ENCODE peak calls at places on chromosome 7, in nine cellular contexts. One of them, this sample, is unnamed.

GRCh38 chr7:43628431-43628830 is 45.5 kb downstream of the STK17A start:
- DNase-seq in mammary epithelial cell: no peak
- DNase-seq in T-cell: no peak
- DNase-seq in MCF 10A: no peak
- DNase-seq in Right ventricle myocardium superior: no peak
- DNase-seq in left cardiac atrium: no peak
- DNase-seq in GM13977: no peak
- DNase-seq in activated CD4-positive, alpha-beta T cell treated with anti-CD3 and anti-CD28 coated beads, Interleukin-2, amount 50 U/mL, for 1 hour: no peak
- DNase-seq in tibial artery: no peak
- DNase-seq in this sample: no peak

GRCh38 chr7:147452816-147453215 is 1137.8 kb upstream of the C7orf33 start:
- DNase-seq in mammary epithelial cell: no peak
- DNase-seq in T-cell: no peak
- DNase-seq in MCF 10A: no peak
- DNase-seq in Right ventricle myocardium superior: no peak
- DNase-seq in left cardiac atrium: no peak
- DNase-seq in GM13977: no peak
- DNase-seq in activated CD4-positive, alpha-beta T cell treated with anti-CD3 and anti-CD28 coated beads, Interleukin-2, amount 50 U/mL, for 1 hour: no peak
- DNase-seq in tibial artery: no peak
- DNase-seq in this sample: no peak

GRCh38 chr7:3063016-3063753 is 19.5 kb upstream of the CARD11 start:
- DNase-seq in mammary epithelial cell: no peak
- DNase-seq in T-cell: peak; percentile 49
- DNase-seq in MCF 10A: no peak
- DNase-seq in Right ventricle myocardium superior: no peak
- DNase-seq in left cardiac atrium: no peak
- DNase-seq in GM13977: peak; percentile 72
- DNase-seq in activated CD4-positive, alpha-beta T cell treated with anti-CD3 and anti-CD28 coated beads, Interleukin-2, amount 50 U/mL, for 1 hour: peak; percentile 63
- DNase-seq in tibial artery: no peak
- DNase-seq in this sample: no peak

GRCh38 chr7:4797858-4798705 is 22.7 kb downstream of the AP5Z1 start:
- DNase-seq in mammary epithelial cell: no peak
- DNase-seq in T-cell: peak; percentile 35
- DNase-seq in MCF 10A: peak; percentile 36
- DNase-seq in Right ventricle myocardium superior: peak; percentile 79
- DNase-seq in left cardiac atrium: peak; percentile 64
- DNase-seq in GM13977: peak; percentile 89
- DNase-seq in activated CD4-positive, alpha-beta T cell treated with anti-CD3 and anti-CD28 coated beads, Interleukin-2, amount 50 U/mL, for 1 hour: peak; percentile 59
- DNase-seq in tibial artery: no peak
- DNase-seq in this sample: peak; percentile 83

GRCh38 chr7:112072541-112073245 is 133.5 kb downstream of the DOCK4 start:
- DNase-seq in mammary epithelial cell: no peak
- DNase-seq in T-cell: no peak
- DNase-seq in MCF 10A: no peak
- DNase-seq in Right ventricle myocardium superior: no peak
- DNase-seq in left cardiac atrium: no peak
- DNase-seq in GM13977: no peak
- DNase-seq in activated CD4-positive, alpha-beta T cell treated with anti-CD3 and anti-CD28 coated beads, Interleukin-2, amount 50 U/mL, for 1 hour: no peak
- DNase-seq in tibial artery: no peak
- DNase-seq in this sample: no peak

GRCh38 chr7:50558380-50559051 is 6.7 kb downstream of the DDC start:
- DNase-seq in mammary epithelial cell: no peak
- DNase-seq in T-cell: no peak
- DNase-seq in MCF 10A: no peak
- DNase-seq in Right ventricle myocardium superior: no peak
- DNase-seq in left cardiac atrium: no peak
- DNase-seq in GM13977: no peak
- DNase-seq in activated CD4-positive, alpha-beta T cell treated with anti-CD3 and anti-CD28 coated beads, Interleukin-2, amount 50 U/mL, for 1 hour: no peak
- DNase-seq in tibial artery: no peak
- DNase-seq in this sample: no peak

GRCh38 chr7:128682125-128682524 is 10.0 kb downstream of the GARIN1A start:
- DNase-seq in mammary epithelial cell: no peak
- DNase-seq in T-cell: no peak
- DNase-seq in MCF 10A: no peak
- DNase-seq in Right ventricle myocardium superior: no peak
- DNase-seq in left cardiac atrium: no peak
- DNase-seq in GM13977: peak; percentile 51
- DNase-seq in activated CD4-positive, alpha-beta T cell treated with anti-CD3 and anti-CD28 coated beads, Interleukin-2, amount 50 U/mL, for 1 hour: no peak
- DNase-seq in tibial artery: no peak
- DNase-seq in this sample: no peak

GRCh38 chr7:134520130-134520529 is 7.2 kb upstream of the AKR1B10 start:
- DNase-seq in mammary epithelial cell: no peak
- DNase-seq in T-cell: no peak
- DNase-seq in MCF 10A: peak; percentile 23
- DNase-seq in Right ventricle myocardium superior: no peak
- DNase-seq in left cardiac atrium: no peak
- DNase-seq in GM13977: no peak
- DNase-seq in activated CD4-positive, alpha-beta T cell treated with anti-CD3 and anti-CD28 coated beads, Interleukin-2, amount 50 U/mL, for 1 hour: no peak
- DNase-seq in tibial artery: no peak
- DNase-seq in this sample: no peak

GRCh38 chr7:43906327-43907010 is at the start of gene URGCP:
- DNase-seq in mammary epithelial cell: peak; percentile 30
- DNase-seq in T-cell: peak; percentile 47
- DNase-seq in MCF 10A: peak; percentile 40
- DNase-seq in Right ventricle myocardium superior: peak; percentile 74
- DNase-seq in left cardiac atrium: peak; percentile 59
- DNase-seq in GM13977: peak; percentile 91
- DNase-seq in activated CD4-positive, alpha-beta T cell treated with anti-CD3 and anti-CD28 coated beads, Interleukin-2, amount 50 U/mL, for 1 hour: peak; percentile 55
- DNase-seq in tibial artery: peak; percentile 71
- DNase-seq in this sample: peak; percentile 57

GRCh38 chr7:92781117-92781720 is 55.2 kb downstream of the CDK6 start:
- DNase-seq in mammary epithelial cell: no peak
- DNase-seq in T-cell: no peak
- DNase-seq in MCF 10A: no peak
- DNase-seq in Right ventricle myocardium superior: peak; percentile 52
- DNase-seq in left cardiac atrium: no peak
- DNase-seq in GM13977: no peak
- DNase-seq in activated CD4-positive, alpha-beta T cell treated with anti-CD3 and anti-CD28 coated beads, Interleukin-2, amount 50 U/mL, for 1 hour: no peak
- DNase-seq in tibial artery: no peak
- DNase-seq in this sample: peak; percentile 63

GRCh38 chr7:94972296-94972695 is 64.9 kb downstream of the PPP1R9A start:
- DNase-seq in mammary epithelial cell: no peak
- DNase-seq in T-cell: no peak
- DNase-seq in MCF 10A: no peak
- DNase-seq in Right ventricle myocardium superior: no peak
- DNase-seq in left cardiac atrium: no peak
- DNase-seq in GM13977: no peak
- DNase-seq in activated CD4-positive, alpha-beta T cell treated with anti-CD3 and anti-CD28 coated beads, Interleukin-2, amount 50 U/mL, for 1 hour: no peak
- DNase-seq in tibial artery: no peak
- DNase-seq in this sample: no peak

GRCh38 chr7:140659727-140660396 is 12.9 kb upstream of the ADCK2 start:
- DNase-seq in mammary epithelial cell: no peak
- DNase-seq in T-cell: no peak
- DNase-seq in MCF 10A: no peak
- DNase-seq in Right ventricle myocardium superior: no peak
- DNase-seq in left cardiac atrium: no peak
- DNase-seq in GM13977: no peak
- DNase-seq in activated CD4-positive, alpha-beta T cell treated with anti-CD3 and anti-CD28 coated beads, Interleukin-2, amount 50 U/mL, for 1 hour: no peak
- DNase-seq in tibial artery: peak; percentile 27
- DNase-seq in this sample: no peak

GRCh38 chr7:71846160-71846559 is 566.0 kb downstream of the CALN1 start:
- DNase-seq in mammary epithelial cell: no peak
- DNase-seq in T-cell: no peak
- DNase-seq in MCF 10A: no peak
- DNase-seq in Right ventricle myocardium superior: no peak
- DNase-seq in left cardiac atrium: no peak
- DNase-seq in GM13977: no peak
- DNase-seq in activated CD4-positive, alpha-beta T cell treated with anti-CD3 and anti-CD28 coated beads, Interleukin-2, amount 50 U/mL, for 1 hour: no peak
- DNase-seq in tibial artery: no peak
- DNase-seq in this sample: no peak

GRCh38 chr7:133081119-133081604 is 728 bp downstream of the CHCHD3 start:
- DNase-seq in mammary epithelial cell: peak; percentile 26
- DNase-seq in T-cell: no peak
- DNase-seq in MCF 10A: peak; percentile 20
- DNase-seq in Right ventricle myocardium superior: no peak
- DNase-seq in left cardiac atrium: peak; percentile 33
- DNase-seq in GM13977: peak; percentile 11
- DNase-seq in activated CD4-positive, alpha-beta T cell treated with anti-CD3 and anti-CD28 coated beads, Interleukin-2, amount 50 U/mL, for 1 hour: no peak
- DNase-seq in tibial artery: no peak
- DNase-seq in this sample: peak; percentile 28

GRCh38 chr7:4850262-4850795 is 11.5 kb downstream of the PAPOLB start:
- DNase-seq in mammary epithelial cell: no peak
- DNase-seq in T-cell: no peak
- DNase-seq in MCF 10A: no peak
- DNase-seq in Right ventricle myocardium superior: no peak
- DNase-seq in left cardiac atrium: no peak
- DNase-seq in GM13977: no peak
- DNase-seq in activated CD4-positive, alpha-beta T cell treated with anti-CD3 and anti-CD28 coated beads, Interleukin-2, amount 50 U/mL, for 1 hour: no peak
- DNase-seq in tibial artery: no peak
- DNase-seq in this sample: no peak

GRCh38 chr7:9192969-9193368 is 759.6 kb downstream of the NXPH1 start:
- DNase-seq in mammary epithelial cell: no peak
- DNase-seq in T-cell: no peak
- DNase-seq in MCF 10A: no peak
- DNase-seq in Right ventricle myocardium superior: no peak
- DNase-seq in left cardiac atrium: no peak
- DNase-seq in GM13977: no peak
- DNase-seq in activated CD4-positive, alpha-beta T cell treated with anti-CD3 and anti-CD28 coated beads, Interleukin-2, amount 50 U/mL, for 1 hour: no peak
- DNase-seq in tibial artery: no peak
- DNase-seq in this sample: no peak

GRCh38 chr7:4174016-4174415 is 508.1 kb upstream of the FOXK1 start:
- DNase-seq in mammary epithelial cell: no peak
- DNase-seq in T-cell: no peak
- DNase-seq in MCF 10A: no peak
- DNase-seq in Right ventricle myocardium superior: no peak
- DNase-seq in left cardiac atrium: no peak
- DNase-seq in GM13977: no peak
- DNase-seq in activated CD4-positive, alpha-beta T cell treated with anti-CD3 and anti-CD28 coated beads, Interleukin-2, amount 50 U/mL, for 1 hour: no peak
- DNase-seq in tibial artery: no peak
- DNase-seq in this sample: no peak

GRCh38 chr7:27099224-27099838 is 3.2 kb downstream of the HOXA2 start:
- DNase-seq in mammary epithelial cell: peak; percentile 62
- DNase-seq in T-cell: no peak
- DNase-seq in MCF 10A: peak; percentile 67
- DNase-seq in Right ventricle myocardium superior: no peak
- DNase-seq in left cardiac atrium: no peak
- DNase-seq in GM13977: no peak
- DNase-seq in activated CD4-positive, alpha-beta T cell treated with anti-CD3 and anti-CD28 coated beads, Interleukin-2, amount 50 U/mL, for 1 hour: no peak
- DNase-seq in tibial artery: no peak
- DNase-seq in this sample: no peak

GRCh38 chr7:101386558-101387199 is 24.0 kb downstream of the COL26A1 start:
- DNase-seq in mammary epithelial cell: no peak
- DNase-seq in T-cell: no peak
- DNase-seq in MCF 10A: no peak
- DNase-seq in Right ventricle myocardium superior: peak; percentile 48
- DNase-seq in left cardiac atrium: no peak
- DNase-seq in GM13977: no peak
- DNase-seq in activated CD4-positive, alpha-beta T cell treated with anti-CD3 and anti-CD28 coated beads, Interleukin-2, amount 50 U/mL, for 1 hour: no peak
- DNase-seq in tibial artery: no peak
- DNase-seq in this sample: peak; percentile 55

GRCh38 chr7:157136372-157136771 is 2.4 kb upstream of the UBE3C start:
- DNase-seq in mammary epithelial cell: peak; percentile 84
- DNase-seq in T-cell: no peak
- DNase-seq in MCF 10A: peak; percentile 90
- DNase-seq in Right ventricle myocardium superior: no peak
- DNase-seq in left cardiac atrium: no peak
- DNase-seq in GM13977: no peak
- DNase-seq in activated CD4-positive, alpha-beta T cell treated with anti-CD3 and anti-CD28 coated beads, Interleukin-2, amount 50 U/mL, for 1 hour: no peak
- DNase-seq in tibial artery: no peak
- DNase-seq in this sample: no peak

GRCh38 chr7:5997210-5997808 is 11.5 kb downstream of the PMS2 start:
- DNase-seq in mammary epithelial cell: peak; percentile 36
- DNase-seq in T-cell: peak; percentile 33
- DNase-seq in MCF 10A: peak; percentile 62
- DNase-seq in Right ventricle myocardium superior: no peak
- DNase-seq in left cardiac atrium: peak; percentile 32
- DNase-seq in GM13977: peak; percentile 59
- DNase-seq in activated CD4-positive, alpha-beta T cell treated with anti-CD3 and anti-CD28 coated beads, Interleukin-2, amount 50 U/mL, for 1 hour: peak; percentile 42
- DNase-seq in tibial artery: no peak
- DNase-seq in this sample: no peak

GRCh38 chr7:28180364-28181147 is at the start of gene JAZF1:
- DNase-seq in mammary epithelial cell: peak; percentile 30
- DNase-seq in T-cell: peak; percentile 49
- DNase-seq in MCF 10A: peak; percentile 39
- DNase-seq in Right ventricle myocardium superior: peak; percentile 78
- DNase-seq in left cardiac atrium: peak; percentile 68
- DNase-seq in GM13977: peak; percentile 63
- DNase-seq in activated CD4-positive, alpha-beta T cell treated with anti-CD3 and anti-CD28 coated beads, Interleukin-2, amount 50 U/mL, for 1 hour: peak; percentile 62
- DNase-seq in tibial artery: peak; percentile 83
- DNase-seq in this sample: peak; percentile 85

GRCh38 chr7:156459067-156459466 is 181.5 kb upstream of the RNF32 start:
- DNase-seq in mammary epithelial cell: no peak
- DNase-seq in T-cell: no peak
- DNase-seq in MCF 10A: no peak
- DNase-seq in Right ventricle myocardium superior: no peak
- DNase-seq in left cardiac atrium: no peak
- DNase-seq in GM13977: no peak
- DNase-seq in activated CD4-positive, alpha-beta T cell treated with anti-CD3 and anti-CD28 coated beads, Interleukin-2, amount 50 U/mL, for 1 hour: no peak
- DNase-seq in tibial artery: no peak
- DNase-seq in this sample: no peak

GRCh38 chr7:85554294-85554877 is 367.5 kb upstream of the SEMA3D start:
- DNase-seq in mammary epithelial cell: peak; percentile 55
- DNase-seq in T-cell: no peak
- DNase-seq in MCF 10A: peak; percentile 54
- DNase-seq in Right ventricle myocardium superior: no peak
- DNase-seq in left cardiac atrium: no peak
- DNase-seq in GM13977: peak; percentile 6
- DNase-seq in activated CD4-positive, alpha-beta T cell treated with anti-CD3 and anti-CD28 coated beads, Interleukin-2, amount 50 U/mL, for 1 hour: no peak
- DNase-seq in tibial artery: no peak
- DNase-seq in this sample: no peak

GRCh38 chr7:104933433-104934074 is 80.5 kb upstream of the KMT2E start:
- DNase-seq in mammary epithelial cell: no peak
- DNase-seq in T-cell: no peak
- DNase-seq in MCF 10A: no peak
- DNase-seq in Right ventricle myocardium superior: no peak
- DNase-seq in left cardiac atrium: no peak
- DNase-seq in GM13977: no peak
- DNase-seq in activated CD4-positive, alpha-beta T cell treated with anti-CD3 and anti-CD28 coated beads, Interleukin-2, amount 50 U/mL, for 1 hour: no peak
- DNase-seq in tibial artery: no peak
- DNase-seq in this sample: no peak

GRCh38 chr7:82105463-82105862 is 335.6 kb upstream of the HGF start:
- DNase-seq in mammary epithelial cell: peak; percentile 73
- DNase-seq in T-cell: no peak
- DNase-seq in MCF 10A: peak; percentile 17
- DNase-seq in Right ventricle myocardium superior: no peak
- DNase-seq in left cardiac atrium: no peak
- DNase-seq in GM13977: no peak
- DNase-seq in activated CD4-positive, alpha-beta T cell treated with anti-CD3 and anti-CD28 coated beads, Interleukin-2, amount 50 U/mL, for 1 hour: no peak
- DNase-seq in tibial artery: no peak
- DNase-seq in this sample: no peak

GRCh38 chr7:95609277-95609971 is 13.1 kb upstream of the PDK4 start:
- DNase-seq in mammary epithelial cell: no peak
- DNase-seq in T-cell: no peak
- DNase-seq in MCF 10A: peak; percentile 52
- DNase-seq in Right ventricle myocardium superior: peak; percentile 48
- DNase-seq in left cardiac atrium: peak; percentile 49
- DNase-seq in GM13977: no peak
- DNase-seq in activated CD4-positive, alpha-beta T cell treated with anti-CD3 and anti-CD28 coated beads, Interleukin-2, amount 50 U/mL, for 1 hour: no peak
- DNase-seq in tibial artery: no peak
- DNase-seq in this sample: peak; percentile 38

GRCh38 chr7:105760549-105761447 is 115.6 kb downstream of the ATXN7L1 start:
- DNase-seq in mammary epithelial cell: no peak
- DNase-seq in T-cell: peak; percentile 17
- DNase-seq in MCF 10A: no peak
- DNase-seq in Right ventricle myocardium superior: no peak
- DNase-seq in left cardiac atrium: no peak
- DNase-seq in GM13977: no peak
- DNase-seq in activated CD4-positive, alpha-beta T cell treated with anti-CD3 and anti-CD28 coated beads, Interleukin-2, amount 50 U/mL, for 1 hour: no peak
- DNase-seq in tibial artery: no peak
- DNase-seq in this sample: no peak

GRCh38 chr7:18345641-18346234 is 149.8 kb upstream of the HDAC9 start:
- DNase-seq in mammary epithelial cell: peak; percentile 36
- DNase-seq in T-cell: no peak
- DNase-seq in MCF 10A: peak; percentile 78
- DNase-seq in Right ventricle myocardium superior: no peak
- DNase-seq in left cardiac atrium: no peak
- DNase-seq in GM13977: no peak
- DNase-seq in activated CD4-positive, alpha-beta T cell treated with anti-CD3 and anti-CD28 coated beads, Interleukin-2, amount 50 U/mL, for 1 hour: peak; percentile 5
- DNase-seq in tibial artery: no peak
- DNase-seq in this sample: peak; percentile 40

GRCh38 chr7:16089801-16090200 is 331.5 kb downstream of the CRPPA start:
- DNase-seq in mammary epithelial cell: no peak
- DNase-seq in T-cell: no peak
- DNase-seq in MCF 10A: no peak
- DNase-seq in Right ventricle myocardium superior: no peak
- DNase-seq in left cardiac atrium: no peak
- DNase-seq in GM13977: no peak
- DNase-seq in activated CD4-positive, alpha-beta T cell treated with anti-CD3 and anti-CD28 coated beads, Interleukin-2, amount 50 U/mL, for 1 hour: no peak
- DNase-seq in tibial artery: no peak
- DNase-seq in this sample: no peak

GRCh38 chr7:72438491-72438890 is 26.4 kb upstream of the CALN1 start:
- DNase-seq in mammary epithelial cell: no peak
- DNase-seq in T-cell: no peak
- DNase-seq in MCF 10A: no peak
- DNase-seq in Right ventricle myocardium superior: no peak
- DNase-seq in left cardiac atrium: no peak
- DNase-seq in GM13977: no peak
- DNase-seq in activated CD4-positive, alpha-beta T cell treated with anti-CD3 and anti-CD28 coated beads, Interleukin-2, amount 50 U/mL, for 1 hour: no peak
- DNase-seq in tibial artery: peak; percentile 15
- DNase-seq in this sample: no peak